ENCODE peak calls at places on chromosomes 2 and 18, in four cellular contexts. Z, Y, A and B are unnamed samples.

GRCh38 chr2:120710256-120710655 is 25.4 kb upstream of the GLI2 start:
- DNase-seq in A (no peak), Y (no peak), Z (no peak), B (no peak)

GRCh38 chr2:216634317-216635148 is 1.3 kb downstream of the IGFBP2 start:
- DNase-seq in Z (no peak), Y (no peak), A (no peak), B (no peak)

GRCh38 chr2:160492401-160493226 is 993 bp downstream of the RBMS1 start:
- DNase-seq in Z (peak), A (peak), Y (no peak), B (peak)

GRCh38 chr2:216925632-216926366 is 65.9 kb upstream of the TNP1 start:
- DNase-seq in A (no peak), Z (no peak), Y (no peak), B (no peak)

GRCh38 chr2:229154381-229154780 is 116.7 kb downstream of the PID1 start:
- DNase-seq in Y (no peak), A (no peak), Z (no peak), B (no peak)

GRCh38 chr18:2917255-2918047 is 70.6 kb downstream of the EMILIN2 start:
- DNase-seq in Z (no peak), Y (no peak), A (peak), B (no peak)

GRCh38 chr2:47437287-47437686 is 34.3 kb downstream of the MSH2 start:
- DNase-seq in Z (no peak), A (no peak), Y (peak), B (no peak)

GRCh38 chr18:22342625-22343024 is 75.1 kb downstream of the CTAGE1 start:
- DNase-seq in Y (no peak), A (no peak), Z (no peak), B (no peak)

GRCh38 chr18:35682282-35682867 is 100.8 kb downstream of the GALNT1 start:
- DNase-seq in Y (no peak), Z (no peak), A (no peak), B (no peak)

GRCh38 chr18:493974-494601 is 6.4 kb downstream of the COLEC12 start:
- DNase-seq in Y (no peak), Z (no peak), A (no peak), B (no peak)

GRCh38 chr2:234954551-234954992 is 2.8 kb downstream of the SH3BP4 start:
- DNase-seq in A (no peak), Z (no peak), Y (no peak), B (no peak)

GRCh38 chr2:165844216-165844615 is 50.2 kb upstream of the GALNT3 start:
- DNase-seq in A (no peak), Y (no peak), Z (no peak), B (no peak)

GRCh38 chr2:242098445-242099128 is 229.1 kb downstream of the RTP5 start:
- DNase-seq in Z (no peak), A (no peak), Y (no peak), B (no peak)

GRCh38 chr2:105329561-105330495 is at the start of gene TGFBRAP1:
- DNase-seq in A (no peak), Y (peak), Z (peak), B (peak)

GRCh38 chr2:166612214-166612613 is 118.2 kb upstream of the SCN7A start:
- DNase-seq in A (no peak), Z (no peak), Y (no peak), B (no peak)

GRCh38 chr2:96903318-96903717 is 33.4 kb upstream of the SEMA4C start:
- DNase-seq in Z (no peak), A (no peak), Y (no peak), B (no peak)

GRCh38 chr2:236867441-236868260 is 218.0 kb upstream of the COPS8 start:
- DNase-seq in A (peak), Z (no peak), Y (no peak), B (no peak)